ENCODE peak calls at places on chromosomes 1 and 21, in nine cellular contexts. O is stimulated activated CD4-positive, alpha-beta T cell treated with anti-CD3 and anti-CD28 coated beads, Interleukin-2, amount 100 ng/mL, for 48 hours; S is AG10803; Z is mammary epithelial cell; J is MCF 10A; A is activated naive CD8-positive, alpha-beta T cell treated with anti-CD3 and anti-CD28 coated beads, Interleukin-2, amount 50 U/mL, for 24 hours; D is ACHN; P is stimulated activated naive CD8-positive, alpha-beta T cell treated with anti-CD3 and anti-CD28 coated beads, Interleukin-15, Interleukin-2, amounts not matched to agents 100 U/mL and 50 U/mL, for 24 hours; V is GM03348. U is an unnamed sample.

GRCh38 chr1:157001304-157001703 is 44.2 kb downstream of the ARHGEF11 start:
- DNase-seq in O (no peak), S (peak), Z (peak), J (no peak), A (no peak), D (no peak), P (no peak), V (no peak), U (no peak)

GRCh38 chr1:6819641-6820040 is 34.4 kb downstream of the CAMTA1 start:
- DNase-seq in O (no peak), S (peak), Z (no peak), J (no peak), A (no peak), D (no peak), P (no peak), V (peak), U (no peak)

GRCh38 chr21:38775733-38776132 is 30.0 kb upstream of the ETS2 start:
- DNase-seq in O (no peak), S (no peak), Z (no peak), J (no peak), A (no peak), D (no peak), P (no peak), V (no peak), U (no peak)

GRCh38 chr1:23184203-23184602 is 15.5 kb upstream of the LUZP1 start:
- DNase-seq in O (no peak), S (no peak), Z (no peak), J (no peak), A (no peak), D (no peak), P (no peak), V (no peak), U (no peak)

GRCh38 chr21:45292399-45293213 is 4.9 kb upstream of the POFUT2 start:
- DNase-seq in O (peak), S (peak), Z (peak), J (peak), A (peak), D (peak), P (peak), V (peak), U (peak)

GRCh38 chr1:201756411-201756810 is 72.5 kb upstream of the IPO9 start:
- DNase-seq in O (no peak), S (peak), Z (no peak), J (no peak), A (no peak), D (peak), P (no peak), V (peak), U (no peak)

GRCh38 chr1:6185635-6186382 is 5.7 kb upstream of the CHD5 start:
- DNase-seq in O (no peak), S (peak), Z (no peak), J (peak), A (peak), D (peak), P (peak), V (no peak), U (peak)

GRCh38 chr1:37240897-37241296 is 206.6 kb upstream of the GRIK3 start:
- DNase-seq in O (no peak), S (no peak), Z (no peak), J (no peak), A (no peak), D (no peak), P (no peak), V (no peak), U (no peak)

GRCh38 chr1:58778593-58778992 is 5.3 kb downstream of the JUN start:
- DNase-seq in O (no peak), S (no peak), Z (no peak), J (no peak), A (no peak), D (no peak), P (no peak), V (no peak), U (no peak)

GRCh38 chr1:45010855-45011811 is at the start of gene HECTD3:
- DNase-seq in O (peak), S (peak), Z (peak), J (peak), A (peak), D (peak), P (peak), V (peak), U (peak)

GRCh38 chr1:41610361-41610760 is 125.9 kb upstream of the EDN2 start:
- DNase-seq in O (no peak), S (no peak), Z (no peak), J (no peak), A (no peak), D (no peak), P (no peak), V (no peak), U (no peak)

GRCh38 chr1:5296135-5296930 is 641.9 kb downstream of the AJAP1 start:
- DNase-seq in O (no peak), S (no peak), Z (no peak), J (no peak), A (no peak), D (no peak), P (no peak), V (no peak), U (no peak)

GRCh38 chr1:172154571-172154970 is 265.9 kb upstream of the C1orf105 start:
- DNase-seq in O (no peak), S (peak), Z (peak), J (peak), A (no peak), D (peak), P (no peak), V (peak), U (no peak)

GRCh38 chr21:15625363-15625762 is 104.4 kb upstream of the USP25 start:
- DNase-seq in O (no peak), S (no peak), Z (peak), J (no peak), A (no peak), D (no peak), P (no peak), V (no peak), U (no peak)

GRCh38 chr1:25724986-25725385 is 75.0 kb upstream of the SELENON start:
- DNase-seq in O (no peak), S (no peak), Z (no peak), J (no peak), A (no peak), D (no peak), P (no peak), V (no peak), U (no peak)

GRCh38 chr1:221712776-221713431 is 29.0 kb downstream of the DUSP10 start:
- DNase-seq in O (peak), S (peak), Z (no peak), J (no peak), A (peak), D (no peak), P (peak), V (no peak), U (no peak)

GRCh38 chr21:45791562-45792418 is 148.3 kb downstream of the PCBP3 start:
- DNase-seq in O (no peak), S (no peak), Z (no peak), J (no peak), A (no peak), D (no peak), P (no peak), V (no peak), U (no peak)

GRCh38 chr1:172429324-172430127 is 9.0 kb downstream of the C1orf105 start:
- DNase-seq in O (no peak), S (peak), Z (peak), J (peak), A (peak), D (peak), P (peak), V (peak), U (peak)

GRCh38 chr1:14737561-14738094 is 139.1 kb downstream of the KAZN start:
- DNase-seq in O (no peak), S (no peak), Z (no peak), J (no peak), A (no peak), D (no peak), P (no peak), V (no peak), U (no peak)

GRCh38 chr1:46489638-46490602 is at the start of gene DMBX1:
- DNase-seq in O (no peak), S (no peak), Z (peak), J (peak), A (peak), D (peak), P (peak), V (peak), U (peak)

GRCh38 chr1:2295526-2295925 is 67.4 kb downstream of the SKI start:
- DNase-seq in O (no peak), S (no peak), Z (no peak), J (no peak), A (no peak), D (no peak), P (no peak), V (no peak), U (no peak)

GRCh38 chr1:3677411-3677944 is 25.2 kb downstream of the TP73 start:
- DNase-seq in O (no peak), S (no peak), Z (no peak), J (no peak), A (no peak), D (no peak), P (no peak), V (no peak), U (no peak)

GRCh38 chr1:113223040-113223439 is 150.0 kb downstream of the LRIG2 start:
- DNase-seq in O (no peak), S (no peak), Z (no peak), J (no peak), A (no peak), D (no peak), P (no peak), V (no peak), U (no peak)

U was measured in T47D.